ENCODE peak calls at places on chromosome 9, in five cellular contexts. P is pancreas; V is prostate gland; H is naive thymus-derived CD4-positive, alpha-beta T cell; O is upper lobe of right lung. F is an unnamed sample.

GRCh38 chr9:98823666-98824334 is 16.3 kb downstream of the GALNT12 start:
- DNase-seq in P (no peak), V (no peak), H (no peak), O (no peak), F (no peak)

GRCh38 chr9:131485728-131486381 is 16.9 kb upstream of the POMT1 start:
- DNase-seq in P (no peak), V (no peak), H (no peak), O (no peak), F (peak; percentile 18)

GRCh38 chr9:7223981-7224380 is 466.2 kb downstream of the KDM4C start:
- DNase-seq in P (no peak), V (no peak), H (no peak), O (no peak), F (no peak)

GRCh38 chr9:133477992-133478850 is 678 bp downstream of the SLC2A6 start:
- DNase-seq in P (no peak), V (no peak), H (no peak), O (peak; percentile 54), F (peak; percentile 30)

GRCh38 chr9:20355022-20355421 is 267.3 kb downstream of the MLLT3 start:
- DNase-seq in P (no peak), V (no peak), H (no peak), O (no peak), F (no peak)

GRCh38 chr9:86547596-86547995 is 193.4 kb upstream of the TUT7 start:
- DNase-seq in P (no peak), V (no peak), H (no peak), O (no peak), F (no peak)

GRCh38 chr9:85731128-85731630 is 10.6 kb downstream of the AGTPBP1 start:
- DNase-seq in P (no peak), V (no peak), H (no peak), O (no peak), F (no peak)

GRCh38 chr9:522190-522589 is 307.5 kb downstream of the DOCK8 start:
- DNase-seq in P (no peak), V (no peak), H (no peak), O (no peak), F (no peak)

GRCh38 chr9:115353681-115354080 is 235.7 kb upstream of the TNC start:
- DNase-seq in P (no peak), V (no peak), H (no peak), O (no peak), F (no peak)

GRCh38 chr9:127216210-127216887 is 48.2 kb upstream of the GARNL3 start:
- DNase-seq in P (no peak), V (no peak), H (no peak), O (no peak), F (no peak)

GRCh38 chr9:108953983-108954574 is 19.9 kb downstream of the ABITRAM start:
- DNase-seq in P (no peak), V (no peak), H (peak; percentile 31), O (no peak), F (no peak)

GRCh38 chr9:81635526-81636279 is 53.6 kb downstream of the TLE1 start:
- DNase-seq in P (no peak), V (no peak), H (no peak), O (no peak), F (no peak)

GRCh38 chr9:128554155-128554862 is 1.9 kb downstream of the SPTAN1 start:
- DNase-seq in P (no peak), V (no peak), H (no peak), O (no peak), F (peak; percentile 52)

GRCh38 chr9:133852476-133852875 is 114.3 kb upstream of the SARDH start:
- DNase-seq in P (no peak), V (no peak), H (no peak), O (no peak), F (no peak)

GRCh38 chr9:71766663-71767062 is 1.6 kb downstream of the CEMIP2 start:
- DNase-seq in P (no peak), V (no peak), H (peak; percentile 53), O (no peak), F (no peak)

GRCh38 chr9:132384376-132384775 is 22.3 kb downstream of the TTF1 start:
- DNase-seq in P (no peak), V (no peak), H (no peak), O (no peak), F (no peak)

GRCh38 chr9:117291223-117291622 is 123.6 kb downstream of the ASTN2 start:
- DNase-seq in P (no peak), V (no peak), H (no peak), O (no peak), F (no peak)

GRCh38 chr9:124623966-124624734 is 117.0 kb upstream of the NR5A1 start:
- DNase-seq in P (no peak), V (no peak), H (no peak), O (no peak), F (no peak)

GRCh38 chr9:29043070-29043469 is 1469.8 kb upstream of the C9orf72 start:
- DNase-seq in P (no peak), V (no peak), H (no peak), O (no peak), F (no peak)

GRCh38 chr9:32218100-32218767 is 166.2 kb upstream of the ACO1 start:
- DNase-seq in P (no peak), V (no peak), H (no peak), O (no peak), F (no peak)

GRCh38 chr9:35553670-35554543 is 51.2 kb upstream of the TESK1 start:
- DNase-seq in P (peak; percentile 53), V (peak; percentile 44), H (peak; percentile 50), O (no peak), F (peak; percentile 76)

GRCh38 chr9:78713746-78714405 is 417.0 kb downstream of the PSAT1 start:
- DNase-seq in P (no peak), V (no peak), H (no peak), O (no peak), F (no peak)

GRCh38 chr9:91179237-91180138 is 182.2 kb downstream of the AUH start:
- DNase-seq in P (peak; percentile 34), V (no peak), H (no peak), O (no peak), F (no peak)

GRCh38 chr9:95574176-95574575 is 57.4 kb upstream of the PTCH1 start:
- DNase-seq in P (no peak), V (no peak), H (no peak), O (no peak), F (no peak)

GRCh38 chr9:70852711-70853240 is 268.6 kb downstream of the TRPM3 start:
- DNase-seq in P (no peak), V (no peak), H (no peak), O (no peak), F (no peak)

GRCh38 chr9:113472199-113472598 is 8.7 kb downstream of the RGS3 start:
- DNase-seq in P (no peak), V (no peak), H (no peak), O (no peak), F (no peak)

GRCh38 chr9:113476511-113476916 is 13.0 kb downstream of the RGS3 start:
- DNase-seq in P (no peak), V (no peak), H (no peak), O (no peak), F (no peak)

GRCh38 chr9:113475031-113475430 is 11.5 kb downstream of the RGS3 start:
- DNase-seq in P (no peak), V (no peak), H (no peak), O (no peak), F (no peak)

GRCh38 chr9:113475992-113476391 is 12.5 kb downstream of the RGS3 start:
- DNase-seq in P (no peak), V (no peak), H (no peak), O (no peak), F (no peak)

GRCh38 chr9:113474372-113474771 is 10.8 kb downstream of the RGS3 start:
- DNase-seq in P (no peak), V (no peak), H (no peak), O (no peak), F (no peak)
- H3K27ac ChIP-seq in P (no peak overlapping the region), V (no peak overlapping the region), H (no peak overlapping the region), O (no peak overlapping the region), F (no peak overlapping the region)

GRCh38 chr9:97487107-97487506 is 14.4 kb upstream of the TMOD1 start:
- DNase-seq in P (no peak), V (no peak), H (no peak), O (no peak), F (no peak)

GRCh38 chr9:97487880-97488279 is 13.6 kb upstream of the TMOD1 start:
- DNase-seq in P (no peak), V (no peak), H (no peak), O (no peak), F (no peak)

DNA sequence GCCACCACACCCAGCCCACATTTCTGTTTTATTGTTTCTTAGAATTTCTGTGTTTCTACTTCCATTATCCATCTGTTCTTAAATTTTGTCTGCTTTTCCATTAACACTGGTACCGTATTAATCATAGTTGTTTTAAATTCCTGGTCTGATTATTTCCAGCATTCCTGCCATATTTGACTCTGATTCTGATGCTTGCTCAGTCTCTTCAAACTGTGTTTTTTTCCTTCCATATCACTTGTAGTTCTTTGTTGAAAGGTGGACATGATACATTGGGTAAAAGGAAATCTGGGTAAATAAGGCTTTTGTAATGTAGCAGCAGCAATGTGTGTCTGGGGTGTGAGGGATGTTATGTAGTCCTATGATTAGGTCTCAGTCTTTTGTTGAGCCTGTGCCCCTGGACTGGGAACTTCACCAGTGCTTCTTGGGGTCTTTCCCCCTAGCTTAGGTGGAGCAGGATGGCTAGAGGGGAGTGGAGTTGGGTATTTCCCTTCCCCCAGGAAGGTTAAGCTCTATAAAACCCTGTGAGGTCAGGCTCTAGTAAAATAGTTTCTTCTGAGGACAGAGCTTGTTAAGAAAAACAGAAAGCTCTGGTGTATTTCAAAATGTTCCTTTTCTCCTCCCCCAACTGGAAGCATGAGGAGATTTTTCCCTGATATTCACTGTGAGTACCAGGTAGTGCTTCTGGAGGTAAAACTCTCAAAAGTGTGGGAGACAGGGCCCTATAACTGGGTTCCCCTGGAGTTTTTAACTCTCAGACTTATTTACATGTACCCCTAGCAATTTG is 10.1 kb upstream of the TMOD1 start:
- DNase-seq in P (no peak), V (no peak), H (no peak), O (no peak), F (no peak)
- H3K4me3 ChIP-seq in P (no peak overlapping the region), V (no peak overlapping the region), H (no peak overlapping the region), O (no peak overlapping the region), F (no peak overlapping the region)

GRCh38 chr9:97505845-97506244 is 4.4 kb downstream of the TMOD1 start:
- DNase-seq in P (no peak), V (no peak), H (no peak), O (no peak), F (no peak)
- H3K4me1 ChIP-seq in P (peaks cover 13% of the 10 kb centered on the region), V (peaks cover 4% of the 10 kb centered on the region), H (peaks cover 9% of the 10 kb centered on the region), O (peaks cover 19% of the 10 kb centered on the region), F (peaks cover 19% of the 10 kb centered on the region)

GRCh38 chr9:92668746-92669526 is 995 bp downstream of the IPPK start:
- DNase-seq in P (peak; percentile 57), V (no peak), H (no peak), O (peak; percentile 76), F (no peak)

GRCh38 chr9:92671323-92671722 is 1.4 kb upstream of the IPPK start:
- DNase-seq in P (peak; percentile 74), V (no peak), H (no peak), O (peak; percentile 43), F (no peak)

GRCh38 chr9:92669890-92670708 is at the start of gene IPPK:
- DNase-seq in P (peak; percentile 96), V (peak; percentile 98), H (peak; percentile 96), O (peak; percentile 99), F (peak; percentile 99)

GRCh38 chr9:92666912-92667532 is 2.9 kb downstream of the IPPK start:
- DNase-seq in P (peak; percentile 26), V (no peak), H (no peak), O (peak; percentile 29), F (no peak)

DNA sequence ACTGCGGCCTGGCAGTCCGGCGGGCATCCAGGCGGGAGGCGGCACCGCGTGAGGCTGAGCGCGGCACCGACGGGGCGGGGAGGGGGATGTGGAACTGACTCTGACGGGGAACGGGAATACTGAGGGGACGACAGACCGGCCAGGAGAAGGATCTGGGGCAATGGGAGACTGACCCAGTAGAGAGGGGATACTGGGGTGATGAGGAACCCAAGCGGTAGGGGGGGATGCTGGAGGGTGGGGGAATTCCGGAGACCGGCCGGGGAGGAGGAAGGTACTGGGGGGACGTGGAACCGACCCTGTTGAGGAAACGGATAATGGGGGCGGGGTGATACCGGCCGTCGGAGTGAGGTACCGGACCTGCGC is 423 bp downstream of the IPPK start:
- DNase-seq in P (peak; percentile 70), V (no peak), H (peak; percentile 21), O (peak; percentile 76), F (peak; percentile 60)
- H3K27ac ChIP-seq in P (peak overlapping the region; percentile 40), V (peak overlapping the region; percentile 65), H (peak overlapping the region; percentile 91), O (peak overlapping the region; percentile 90), F (peak overlapping the region; percentile 97)